ENCODE peak calls at places on chromosomes 13 and 19, in seven cellular contexts. D, J, M, X, T, W and P are unnamed samples.

GRCh38 chr19:24086974-24087595 is at the start of gene ZNF254:
- DNase-seq in D (peak), J (peak), M (peak), X (peak), T (peak), W (peak), P (peak)

GRCh38 chr13:50594276-50594970 is 249.1 kb downstream of the DLEU7 start:
- DNase-seq in D (no peak), J (no peak), M (no peak), X (no peak), T (peak), W (no peak), P (no peak)

GRCh38 chr19:4390017-4390861 is 10.1 kb downstream of the SH3GL1 start:
- DNase-seq in D (peak), J (no peak), M (no peak), X (no peak), T (peak), W (no peak), P (no peak)

GRCh38 chr19:10005632-10006334 is 4.5 kb downstream of the COL5A3 start:
- DNase-seq in D (no peak), J (no peak), M (no peak), X (no peak), T (no peak), W (peak), P (no peak)

GRCh38 chr19:33280351-33280921 is 21.9 kb downstream of the CEBPA start:
- DNase-seq in D (no peak), J (no peak), M (no peak), X (no peak), T (no peak), W (no peak), P (no peak)

GRCh38 chr19:17236831-17237543 is 8.7 kb downstream of the NR2F6 start:
- DNase-seq in D (no peak), J (no peak), M (no peak), X (no peak), T (no peak), W (no peak), P (no peak)

GRCh38 chr19:40465025-40465780 is at the start of gene BLVRB:
- DNase-seq in D (peak), J (no peak), M (no peak), X (no peak), T (peak), W (no peak), P (no peak)

GRCh38 chr13:99064624-99065249 is 86.9 kb upstream of the DOCK9 start:
- DNase-seq in D (no peak), J (no peak), M (no peak), X (no peak), T (no peak), W (no peak), P (no peak)

GRCh38 chr19:6577410-6578125 is 13.4 kb downstream of the CD70 start:
- DNase-seq in D (peak), J (no peak), M (no peak), X (peak), T (no peak), W (no peak), P (no peak)

GRCh38 chr19:35261356-35262100 is 7.2 kb upstream of the USF2 start:
- DNase-seq in D (no peak), J (no peak), M (no peak), X (no peak), T (no peak), W (no peak), P (no peak)

GRCh38 chr13:78784017-78784745 is 125.2 kb upstream of the OBI1 start:
- DNase-seq in D (no peak), J (no peak), M (no peak), X (no peak), T (no peak), W (no peak), P (no peak)

GRCh38 chr19:35142531-35143230 is 374 bp upstream of the FXYD7 start:
- DNase-seq in D (no peak), J (no peak), M (no peak), X (no peak), T (peak), W (peak), P (no peak)

GRCh38 chr19:10305139-10305806 is 4.3 kb downstream of the ZGLP1 start:
- DNase-seq in D (no peak), J (no peak), M (no peak), X (no peak), T (no peak), W (no peak), P (no peak)

GRCh38 chr19:37929512-37929911 is 22.5 kb downstream of the SIPA1L3 start:
- DNase-seq in D (no peak), J (no peak), M (no peak), X (no peak), T (no peak), W (no peak), P (no peak)
- TF ChIP-seq CTCF in D (no peak), J (no peak), M (no peak), X (no peak), T (no peak), W (no peak), P (no peak)

GRCh38 chr19:41879080-41879479 is 2.0 kb downstream of the CD79A start:
- DNase-seq in D (no peak), J (no peak), M (no peak), X (no peak), T (no peak), W (no peak), P (no peak)

GRCh38 chr19:41877916-41878905 is 1.1 kb downstream of the CD79A start:
- DNase-seq in D (no peak), J (no peak), M (no peak), X (no peak), T (no peak), W (no peak), P (no peak)

GRCh38 chr19:41882568-41883462 is at the start of gene ARHGEF1:
- DNase-seq in D (peak), J (no peak), M (no peak), X (no peak), T (no peak), W (peak), P (no peak)

GRCh38 chr19:41879670-41880328 is 2.7 kb downstream of the CD79A start:
- DNase-seq in D (no peak), J (no peak), M (no peak), X (no peak), T (no peak), W (no peak), P (no peak)

GRCh38 chr19:41880329-41880708 is 2.7 kb upstream of the ARHGEF1 start:
- DNase-seq in D (no peak), J (no peak), M (no peak), X (no peak), T (no peak), W (no peak), P (no peak)
- H3K4me3 ChIP-seq in D (no peak), J (no peak), M (no peak), X (no peak), T (no peak), W (no peak), P (no peak)

GRCh38 chr13:80307401-80307987 is 33.4 kb downstream of the SPRY2 start:
- DNase-seq in D (no peak), J (no peak), M (no peak), X (no peak), T (no peak), W (no peak), P (no peak)
- TF ChIP-seq CTCF in D (no peak), J (no peak), M (no peak), X (no peak), T (no peak), W (no peak), P (no peak)

GRCh38 chr13:27980280-27980998 is 8.1 kb downstream of the URAD start:
- DNase-seq in D (no peak), J (no peak), M (no peak), X (no peak), T (no peak), W (no peak), P (no peak)
- H3K4me3 ChIP-seq in D (no peak), J (no peak), M (no peak), X (no peak), T (no peak), W (no peak), P (no peak)

DNA sequence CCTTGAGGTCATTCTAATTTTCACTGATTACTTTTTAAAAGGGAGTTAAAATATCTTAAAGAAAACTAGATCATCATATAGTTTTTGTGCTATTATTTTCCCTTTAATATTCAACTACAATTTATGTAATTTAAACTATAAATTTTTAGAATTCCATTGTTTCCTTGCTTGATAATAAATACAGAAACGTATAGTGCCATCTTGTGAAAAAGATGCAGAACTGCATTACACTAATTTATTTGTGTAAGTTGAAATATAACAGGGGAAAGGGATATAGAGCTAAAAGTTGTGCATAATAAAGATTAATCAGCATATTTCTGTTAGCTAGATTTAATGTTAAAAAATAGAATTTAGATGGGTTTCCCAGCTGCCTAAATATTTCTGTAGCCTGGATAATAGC is 61.5 kb upstream of the TDRD3 start:
- DNase-seq in D (no peak), J (no peak), M (no peak), X (no peak), T (peak), W (no peak), P (no peak)
- TF ChIP-seq CTCF in D (peak), J (peak), M (peak), X (no peak), T (peak), W (peak), P (peak)

DNA sequence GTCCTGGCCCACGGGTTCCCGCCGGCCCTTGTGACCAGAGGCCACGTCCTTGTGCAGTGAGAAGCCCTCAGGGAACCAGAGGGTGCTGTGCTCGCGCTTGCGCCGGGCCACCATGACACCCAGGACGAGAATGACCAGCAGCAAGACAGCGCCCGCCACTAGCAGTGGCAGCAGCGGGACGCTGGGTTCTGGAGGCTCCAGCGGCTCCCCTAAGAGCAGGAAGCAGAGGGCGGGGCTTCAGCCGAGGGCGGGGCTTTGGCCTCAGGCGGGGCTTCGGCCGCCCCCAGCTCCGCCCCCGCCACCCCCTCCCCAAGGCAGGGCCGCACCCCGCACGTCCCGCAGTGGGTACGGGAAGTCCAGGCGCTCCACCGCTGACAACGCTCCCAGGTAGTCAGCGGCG is 30.4 kb downstream of the NOTCH3 start:
- DNase-seq in D (no peak), J (no peak), M (no peak), X (no peak), T (no peak), W (no peak), P (no peak)
- H3K4me3 ChIP-seq in D (no peak), J (no peak), M (no peak), X (no peak), T (no peak), W (no peak), P (no peak)

GRCh38 chr19:49081273-49081672 is 4.0 kb upstream of the SNRNP70 start:
- DNase-seq in D (no peak), J (no peak), M (no peak), X (no peak), T (no peak), W (no peak), P (no peak)

GRCh38 chr19:49086296-49086695 is 1.0 kb downstream of the SNRNP70 start:
- DNase-seq in D (no peak), J (no peak), M (no peak), X (no peak), T (no peak), W (no peak), P (no peak)

GRCh38 chr19:49084206-49085019 is 838 bp upstream of the SNRNP70 start:
- DNase-seq in D (no peak), J (no peak), M (no peak), X (no peak), T (no peak), W (no peak), P (no peak)

GRCh38 chr19:49085020-49085867 is at the start of gene SNRNP70:
- DNase-seq in D (peak), J (peak), M (peak), X (peak), T (peak), W (peak), P (peak)

DNA sequence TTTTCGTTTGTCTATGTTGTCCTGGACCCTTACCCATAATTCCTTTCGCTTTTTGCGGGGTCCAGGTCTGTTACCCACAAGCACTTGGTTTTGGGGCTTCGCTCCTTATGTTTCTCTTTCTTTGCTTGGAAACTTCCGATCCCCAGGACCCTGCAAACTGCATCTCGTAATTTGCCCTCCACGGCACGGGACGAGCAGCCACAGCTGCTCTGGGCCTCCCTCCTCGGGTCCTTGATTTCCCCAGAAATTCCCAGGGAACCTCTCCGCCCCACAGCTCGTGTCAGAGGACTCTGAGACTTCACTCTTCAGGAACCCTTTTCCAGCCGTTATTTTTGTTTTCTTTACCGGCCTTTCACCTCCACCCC is 599 bp downstream of the SNRNP70 start:
- DNase-seq in D (no peak), J (no peak), M (no peak), X (no peak), T (peak), W (no peak), P (no peak)
- TF ChIP-seq CTCF in D (no peak), J (no peak), M (no peak), X (no peak), T (no peak), W (no peak), P (no peak)

DNA sequence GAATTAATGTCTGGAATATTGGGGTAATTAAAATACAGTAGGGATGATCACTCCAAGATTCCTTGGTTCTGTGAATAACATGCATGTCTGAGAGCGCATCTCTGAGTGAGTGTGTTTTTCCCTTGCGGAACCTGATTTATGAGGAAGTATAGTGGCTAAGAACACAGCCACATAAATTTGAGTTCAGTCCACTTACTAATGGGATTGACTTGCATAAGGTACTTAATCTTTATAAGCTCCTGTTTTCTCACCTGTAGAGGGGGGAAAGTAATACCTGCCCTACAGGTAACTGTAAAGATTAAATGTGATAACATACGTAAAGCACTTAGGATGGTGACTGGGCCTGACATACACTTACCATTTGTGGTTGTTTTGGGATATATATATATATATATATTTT is 60.8 kb downstream of the KLF5 start:
- DNase-seq in D (no peak), J (no peak), M (no peak), X (no peak), T (no peak), W (no peak), P (no peak)
- H3K4me3 ChIP-seq in D (no peak), J (no peak), M (no peak), X (no peak), T (no peak), W (no peak), P (no peak)